ENCODE peak calls at places on chromosomes 7 and 10, in five cellular contexts. E is HTR-8/SVneo; X is CD8-positive, alpha-beta T cell; S is SK-N-DZ; H is activated CD8-positive, alpha-beta memory T cell treated with anti-CD3 and anti-CD28 coated beads for 1 hour. Z is an unnamed sample.
A peak's percentile ranks its signal among the peaks of the same experiment; 100 is the strongest.

GRCh38 chr10:14736043-14736442 is 38.7 kb downstream of the FAM107B start:
- DNase-seq in X (no peak), E (no peak), S (no peak), H (no peak), Z (peak; percentile 67)

GRCh38 chr7:27162930-27163775 is 2.2 kb downstream of the HOXA9 start:
- DNase-seq in S (no peak), E (no peak), H (no peak), X (no peak), Z (no peak)

GRCh38 chr7:149686001-149686400 is 87.4 kb downstream of the ZNF467 start:
- DNase-seq in S (no peak), X (no peak), E (no peak), H (no peak), Z (no peak)

GRCh38 chr7:93226310-93226709 is at the start of gene HEPACAM2:
- DNase-seq in E (no peak), X (no peak), H (no peak), S (no peak), Z (no peak)

GRCh38 chr10:92886334-92886961 is 38.1 kb downstream of the EXOC6 start:
- DNase-seq in E (no peak), H (no peak), X (no peak), S (no peak), Z (no peak)

GRCh38 chr10:103157246-103157645 is 35.8 kb downstream of the NT5C2 start:
- DNase-seq in S (no peak), X (no peak), H (no peak), E (no peak), Z (no peak)

GRCh38 chr7:97982647-97983046 is 7.3 kb downstream of the OCM2 start:
- DNase-seq in H (no peak), E (no peak), S (no peak), X (no peak), Z (no peak)

GRCh38 chr10:98536551-98536950 is 89.8 kb upstream of the HPS1 start:
- DNase-seq in X (no peak), H (no peak), E (no peak), S (no peak), Z (no peak)

GRCh38 chr7:155299539-155300202 is 2.0 kb downstream of the INSIG1 start:
- DNase-seq in S (no peak), H (peak; percentile 1), X (peak; percentile 44), E (no peak), Z (peak; percentile 20)

GRCh38 chr7:39608278-39608677 is 15.1 kb upstream of the RALA start:
- DNase-seq in S (no peak), H (no peak), E (no peak), X (no peak), Z (no peak)

GRCh38 chr7:101875215-101875846 is 57.9 kb downstream of the CUX1 start:
- DNase-seq in X (no peak), H (no peak), S (no peak), E (no peak), Z (no peak)

GRCh38 chr7:1700536-1701333 is 30.7 kb downstream of the ELFN1 start:
- DNase-seq in S (no peak), H (no peak), E (no peak), X (no peak), Z (no peak)

Z was measured in OCI-LY7.